ENCODE peak calls at places on chromosome X, in nine cellular contexts. U is epithelial cell of prostate; N is lower lobe of right lung; P is left lung; Z is GM23248; F is CD8-positive, alpha-beta memory T cell; G is ovary; R is heart left ventricle; H is dorsolateral prefrontal cortex. X is an unnamed sample.

GRCh38 chrX:114611018-114611619 is 27.2 kb downstream of the HTR2C start:
- DNase-seq in U (no peak), N (no peak), P (no peak), Z (peak; percentile 42), F (no peak), G (no peak), R (peak; percentile 4), H (no peak), X (peak; percentile 79)

GRCh38 chrX:124018031-124018430 is 56.5 kb downstream of the STAG2 start:
- DNase-seq in U (no peak), N (no peak), P (no peak), Z (peak; percentile 21), F (no peak), G (no peak), R (no peak), H (no peak), X (peak; percentile 45)

GRCh38 chrX:13432776-13433605 is 113.1 kb upstream of the ATXN3L start:
- DNase-seq in U (no peak), N (no peak), P (no peak), Z (peak; percentile 75), F (no peak), G (no peak), R (no peak), H (no peak), X (no peak)

GRCh38 chrX:13868481-13869040 is 51.7 kb upstream of the GPM6B start:
- DNase-seq in U (no peak), N (no peak), P (no peak), Z (peak; percentile 58), F (no peak), G (no peak), R (no peak), H (no peak), X (no peak)

GRCh38 chrX:14243823-14244222 is 214.1 kb upstream of the GEMIN8 start:
- DNase-seq in U (no peak), N (no peak), P (no peak), Z (no peak), F (no peak), G (no peak), R (no peak), H (no peak), X (no peak)

GRCh38 chrX:55160685-55161552 is 59.2 kb upstream of the PAGE5 start:
- DNase-seq in U (peak; percentile 31), N (peak; percentile 91), P (peak; percentile 91), Z (peak; percentile 89), F (peak; percentile 83), G (peak; percentile 92), R (peak; percentile 90), H (peak; percentile 90), X (peak; percentile 95)

GRCh38 chrX:96436105-96436504 is 248.5 kb upstream of the DIAPH2 start:
- DNase-seq in U (no peak), N (no peak), P (no peak), Z (peak; percentile 48), F (no peak), G (no peak), R (no peak), H (no peak), X (no peak)

GRCh38 chrX:63101879-63102620 is 249.1 kb downstream of the SPIN4 start:
- DNase-seq in U (no peak), N (no peak), P (no peak), Z (no peak), F (no peak), G (no peak), R (no peak), H (no peak), X (no peak)

GRCh38 chrX:150348365-150348764 is 14.8 kb upstream of the MAMLD1 start:
- DNase-seq in U (no peak), N (no peak), P (peak; percentile 45), Z (peak; percentile 20), F (no peak), G (no peak), R (no peak), H (no peak), X (no peak)

GRCh38 chrX:103063191-103063845 is 653 bp downstream of the BEX1 start:
- DNase-seq in U (no peak), N (no peak), P (no peak), Z (peak; percentile 60), F (no peak), G (peak; percentile 40), R (no peak), H (peak; percentile 58), X (no peak)

GRCh38 chrX:21373001-21373400 is 1.2 kb upstream of the CNKSR2 start:
- DNase-seq in U (no peak), N (no peak), P (no peak), Z (no peak), F (no peak), G (no peak), R (no peak), H (no peak), X (no peak)

GRCh38 chrX:46642145-46642544 is 68.6 kb downstream of the CHST7 start:
- DNase-seq in U (no peak), N (no peak), P (no peak), Z (peak; percentile 36), F (no peak), G (no peak), R (peak; percentile 17), H (no peak), X (peak; percentile 73)

DNA sequence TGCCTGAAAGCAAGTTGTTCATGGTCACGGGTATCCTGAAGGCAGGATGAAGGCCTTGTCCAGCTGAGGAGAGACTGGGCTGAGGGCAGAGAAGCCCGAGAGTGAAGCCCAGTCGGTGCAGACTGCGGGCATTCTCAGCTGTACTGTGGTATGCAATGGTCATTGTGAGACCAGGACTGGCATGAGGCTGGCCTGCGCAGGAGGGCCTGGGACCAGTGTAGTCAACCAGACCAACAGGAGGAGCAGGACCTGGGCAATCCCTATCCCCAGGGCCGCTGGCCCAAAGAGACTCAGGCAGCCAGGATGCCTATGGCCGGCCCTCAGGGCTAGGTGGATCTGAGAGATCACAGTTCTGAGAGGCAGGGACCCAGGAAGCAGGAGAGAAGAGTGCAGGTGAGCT is 81.6 kb downstream of the NYX start:
- DNase-seq in U (no peak), N (no peak), P (no peak), Z (no peak), F (no peak), G (no peak), R (no peak), H (no peak), X (no peak)
- H3K27ac ChIP-seq in U (no peak overlapping the region), N (no peak overlapping the region), P (no peak overlapping the region), Z (no peak overlapping the region), F (no peak overlapping the region), G (no peak overlapping the region), R (no peak overlapping the region), H (no peak overlapping the region), X (no peak overlapping the region)

GRCh38 chrX:1244164-1245076 is 24.2 kb upstream of the CSF2RA start:
- DNase-seq in U (no peak), N (no peak), P (no peak), Z (no peak), F (no peak), G (no peak), R (no peak), H (no peak), X (no peak)

GRCh38 chrX:1248381-1249061 is 20.1 kb upstream of the CSF2RA start:
- DNase-seq in U (no peak), N (peak; percentile 49), P (no peak), Z (peak; percentile 12), F (no peak), G (no peak), R (no peak), H (no peak), X (no peak)

GRCh38 chrX:1246816-1247215 is 21.8 kb upstream of the CSF2RA start:
- DNase-seq in U (no peak), N (peak; percentile 83), P (peak; percentile 73), Z (peak; percentile 61), F (peak; percentile 55), G (peak; percentile 60), R (peak; percentile 59), H (no peak), X (peak; percentile 94)

GRCh38 chrX:1249101-1249887 is 19.3 kb upstream of the CSF2RA start:
- DNase-seq in U (no peak), N (peak; percentile 79), P (peak; percentile 77), Z (peak; percentile 36), F (no peak), G (no peak), R (peak; percentile 64), H (peak; percentile 47), X (peak; percentile 67)
- H3K27ac ChIP-seq in U (no peak overlapping the region), N (peak overlapping the region; percentile 80), P (peak overlapping the region; percentile 62), Z (no peak overlapping the region), F (no peak overlapping the region), G (no peak overlapping the region), R (peak overlapping the region; percentile 29), H (no peak overlapping the region), X (no peak overlapping the region)

DNA sequence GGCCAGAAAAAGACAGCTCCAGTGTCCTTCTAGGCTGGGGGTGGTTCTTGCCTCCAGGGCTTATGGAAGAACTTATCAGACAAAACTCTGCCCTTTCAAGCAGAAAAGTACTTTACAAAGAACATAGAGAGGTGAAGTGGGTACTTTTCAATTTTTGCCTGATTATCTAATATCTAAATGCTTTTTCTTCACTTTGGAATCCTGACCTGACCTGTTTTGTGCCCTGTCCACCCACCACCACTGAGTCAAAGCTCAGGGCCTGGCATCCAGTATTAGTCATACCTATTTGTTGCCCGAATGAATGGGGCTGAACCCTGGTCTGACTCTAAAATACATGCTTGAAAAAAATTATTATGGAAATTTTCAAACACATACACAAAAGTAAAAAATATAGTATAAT is 37.2 kb downstream of the RTL9 start:
- DNase-seq in U (no peak), N (no peak), P (no peak), Z (peak; percentile 58), F (no peak), G (no peak), R (no peak), H (no peak), X (no peak)
- H3K27ac ChIP-seq in U (peak overlapping the region; percentile 80), N (no peak overlapping the region), P (no peak overlapping the region), Z (peak overlapping the region; percentile 43), F (no peak overlapping the region), G (no peak overlapping the region), R (no peak overlapping the region), H (no peak overlapping the region), X (no peak overlapping the region)

GRCh38 chrX:15274946-15275345 is 5.1 kb upstream of the ASB9 start:
- DNase-seq in U (no peak), N (no peak), P (no peak), Z (peak; percentile 22), F (no peak), G (no peak), R (no peak), H (no peak), X (no peak)

GRCh38 chrX:15269618-15270521 is at the start of gene ASB9:
- DNase-seq in U (peak; percentile 77), N (peak; percentile 67), P (peak; percentile 60), Z (peak; percentile 74), F (no peak), G (no peak), R (peak; percentile 41), H (no peak), X (no peak)

DNA sequence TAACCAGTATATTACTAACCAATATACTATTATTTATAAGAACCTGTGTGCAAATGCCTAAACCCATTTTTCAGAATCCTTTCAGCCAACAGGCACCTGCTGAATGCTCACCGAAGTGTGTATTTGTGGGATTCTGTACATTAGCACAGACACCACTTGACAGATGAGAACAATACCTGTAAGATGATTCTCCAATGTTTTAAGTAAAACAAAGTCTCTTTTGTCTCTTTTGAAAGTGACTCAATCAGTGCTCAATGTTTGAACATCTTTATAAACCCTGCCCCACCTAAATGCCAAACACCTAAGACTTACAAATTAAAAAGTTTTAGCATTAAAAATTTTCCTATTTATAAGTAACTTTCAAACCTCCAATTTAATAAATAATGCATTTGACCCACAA is 763 bp downstream of the ASB9 start:
- DNase-seq in U (peak; percentile 12), N (no peak), P (no peak), Z (no peak), F (no peak), G (no peak), R (no peak), H (no peak), X (no peak)
- H3K27ac ChIP-seq in U (peak overlapping the region; percentile 81), N (peak overlapping the region; percentile 64), P (peak overlapping the region; percentile 59), Z (no peak overlapping the region), F (no peak overlapping the region), G (no peak overlapping the region), R (no peak overlapping the region), H (no peak overlapping the region), X (no peak overlapping the region)